ENCODE peak calls at places on chromosomes 7 and 10, in six cellular contexts. Y is HCT116, A is A549, N is SK-N-SH, S is HL-60, U is HepG2. Z is an unnamed sample.

GRCh38 chr7:44293561-44294324 is 31.7 kb downstream of the CAMK2B start:
- DNase-seq in Y (no peak), A (no peak), N (no peak), S (no peak), U (no peak), Z (no peak)

GRCh38 chr7:20508109-20508508 is 107.4 kb upstream of the ABCB5 start:
- DNase-seq in Y (no peak), A (no peak), N (no peak), S (peak; percentile 55), U (no peak), Z (no peak)

GRCh38 chr7:126119981-126120380 is 1132.8 kb downstream of the GRM8 start:
- DNase-seq in Y (no peak), A (no peak), N (no peak), S (no peak), U (no peak), Z (no peak)

GRCh38 chr7:29843738-29844137 is 37.4 kb downstream of the WIPF3 start:
- DNase-seq in Y (no peak), A (no peak), N (no peak), S (no peak), U (no peak), Z (no peak)

GRCh38 chr10:33808475-33808874 is 474.0 kb upstream of the NRP1 start:
- DNase-seq in Y (no peak), A (no peak), N (no peak), S (no peak), U (no peak), Z (no peak)

GRCh38 chr7:157710396-157710795 is 373.6 kb downstream of the DNAJB6 start:
- DNase-seq in Y (no peak), A (no peak), N (no peak), S (no peak), U (no peak), Z (no peak)

GRCh38 chr10:28327494-28327886 is 24.6 kb upstream of the MPP7 start:
- DNase-seq in Y (no peak), A (no peak), N (no peak), S (no peak), U (no peak), Z (no peak)

GRCh38 chr10:122336332-122336731 is 38.2 kb upstream of the PLEKHA1 start:
- DNase-seq in Y (no peak), A (no peak), N (no peak), S (no peak), U (no peak), Z (no peak)

GRCh38 chr7:130393799-130394411 is 13.6 kb downstream of the CPA1 start:
- DNase-seq in Y (no peak), A (no peak), N (no peak), S (no peak), U (no peak), Z (no peak)

GRCh38 chr7:99499356-99499712 is 747 bp downstream of the ZNF394 start:
- DNase-seq in Y (no peak), A (peak; percentile 30), N (no peak), S (peak; percentile 59), U (no peak), Z (no peak)

GRCh38 chr7:15972767-15973362 is 286.4 kb upstream of the MEOX2 start:
- DNase-seq in Y (no peak), A (no peak), N (no peak), S (no peak), U (no peak), Z (no peak)

GRCh38 chr10:108877130-108877529 is 1046.2 kb downstream of the XPNPEP1 start:
- DNase-seq in Y (no peak), A (no peak), N (peak; percentile 34), S (no peak), U (no peak), Z (no peak)

GRCh38 chr10:81018898-81019890 is 481.5 kb downstream of the SH2D4B start:
- DNase-seq in Y (peak; percentile 31), A (peak; percentile 20), N (peak; percentile 42), S (peak; percentile 17), U (peak; percentile 49), Z (peak; percentile 25)

GRCh38 chr7:71636329-71636728 is 504.4 kb downstream of the GALNT17 start:
- DNase-seq in Y (no peak), A (no peak), N (no peak), S (no peak), U (no peak), Z (no peak)

DNA sequence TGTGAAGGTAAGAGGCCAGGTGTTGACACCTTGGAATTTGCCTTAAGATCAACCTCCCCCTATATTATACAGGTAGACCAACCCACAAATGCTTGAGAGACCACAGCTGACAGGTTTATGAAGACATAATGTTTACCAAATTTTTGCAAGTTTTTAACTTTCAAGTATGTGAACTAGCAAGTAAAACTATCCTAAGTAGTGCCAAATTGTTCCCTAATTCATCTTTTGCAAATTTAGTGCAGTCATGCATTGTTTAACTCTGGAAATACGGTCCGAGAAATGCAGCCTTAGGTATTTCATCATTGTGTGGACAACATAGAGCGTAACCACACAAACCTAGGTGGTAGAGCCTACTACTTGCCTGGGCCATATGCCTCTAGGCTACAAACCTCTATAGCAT is 10.7 kb downstream of the UPP1 start:
- DNase-seq in Y (no peak), A (no peak), N (no peak), S (no peak), U (no peak), Z (no peak)
- TF ChIP-seq REST in Y (no peak), A (no peak), N (no peak), S (no peak), U (no peak), Z (no peak)

GRCh38 chr10:118343115-118343514 is 991 bp upstream of the FAM204A start:
- DNase-seq in Y (no peak), A (peak; percentile 5), N (no peak), S (no peak), U (no peak), Z (no peak)
- TF ChIP-seq REST in Y (no peak), A (no peak), N (no peak), S (no peak), U (no peak), Z (no peak)

DNA sequence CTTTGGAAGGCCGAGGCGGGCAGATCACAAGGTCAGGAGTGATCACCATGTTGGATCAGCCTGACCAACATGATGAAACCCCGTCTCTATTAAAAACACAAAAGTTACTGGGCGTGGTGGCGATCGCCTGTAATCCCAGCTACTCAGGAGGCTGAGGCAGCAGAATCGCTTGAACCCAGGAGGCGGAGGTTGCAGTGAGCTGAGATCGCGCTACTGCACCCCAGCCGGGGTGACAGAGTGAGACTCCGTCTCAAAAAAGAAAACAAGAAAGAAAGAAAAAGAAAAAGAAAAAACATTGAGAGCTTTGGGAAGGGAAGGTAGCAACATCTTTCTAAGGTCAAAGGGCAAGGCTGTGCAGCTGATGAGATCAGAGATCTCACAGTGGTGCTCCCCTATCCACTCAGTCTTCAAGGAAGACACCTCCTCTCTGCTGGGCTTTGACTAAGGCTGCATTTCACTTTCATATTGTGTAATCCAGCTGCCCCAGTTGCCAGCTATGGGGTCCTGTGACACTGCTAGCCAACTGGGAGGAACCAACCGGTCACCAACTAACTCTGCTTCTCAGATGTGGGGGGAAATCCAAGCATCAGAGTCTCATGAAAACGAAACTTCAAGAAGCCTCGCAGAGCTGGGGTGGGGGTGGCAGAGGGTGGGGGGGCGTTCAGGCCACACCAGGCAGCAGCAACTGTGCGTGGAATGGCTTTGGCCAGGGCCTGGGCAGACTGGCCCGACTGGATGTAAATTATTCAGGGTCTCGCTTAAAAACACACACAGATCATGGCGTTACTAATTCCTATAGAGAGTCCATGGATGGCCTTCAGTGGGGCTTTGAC is 1.5 kb downstream of the IL15RA start:
- DNase-seq in Y (no peak), A (no peak), N (no peak), S (no peak), U (no peak), Z (no peak)
- TF ChIP-seq REST in Y (no peak), A (no peak), N (no peak), S (no peak), U (no peak), Z (no peak)

DNA sequence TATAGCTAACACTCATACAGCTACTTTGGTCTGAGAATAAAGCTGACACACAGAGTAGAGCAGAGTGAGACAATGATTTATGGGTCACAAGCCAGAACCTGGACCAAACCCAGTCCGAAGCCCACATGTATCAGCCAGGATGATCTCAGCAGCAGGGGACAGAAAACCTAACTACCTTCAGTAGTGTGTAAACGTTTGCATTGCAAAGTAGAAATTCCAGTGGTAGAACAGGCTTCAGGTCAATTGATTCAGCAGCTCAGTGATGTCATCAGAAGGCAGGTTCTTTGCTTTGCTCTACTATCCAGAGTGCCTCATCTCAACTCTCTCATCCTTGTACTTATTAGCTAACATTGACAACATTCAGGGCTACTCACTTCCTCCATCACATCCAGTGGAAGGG is 62.5 kb upstream of the PALS2 start:
- DNase-seq in Y (no peak), A (no peak), N (no peak), S (no peak), U (no peak), Z (no peak)
- TF ChIP-seq REST in Y (no peak), A (no peak), N (no peak), S (no peak), U (no peak), Z (no peak)

GRCh38 chr10:6494934-6495592 is 85.0 kb downstream of the PRKCQ start:
- DNase-seq in Y (no peak), A (no peak), N (no peak), S (no peak), U (no peak), Z (no peak)

GRCh38 chr10:6492896-6493295 is 87.2 kb downstream of the PRKCQ start:
- DNase-seq in Y (no peak), A (no peak), N (no peak), S (no peak), U (no peak), Z (no peak)

GRCh38 chr10:6494452-6494839 is 85.6 kb downstream of the PRKCQ start:
- DNase-seq in Y (no peak), A (no peak), N (no peak), S (no peak), U (no peak), Z (no peak)

GRCh38 chr10:6491841-6492609 is 88.1 kb downstream of the PRKCQ start:
- DNase-seq in Y (no peak), A (no peak), N (no peak), S (no peak), U (no peak), Z (no peak)

DNA sequence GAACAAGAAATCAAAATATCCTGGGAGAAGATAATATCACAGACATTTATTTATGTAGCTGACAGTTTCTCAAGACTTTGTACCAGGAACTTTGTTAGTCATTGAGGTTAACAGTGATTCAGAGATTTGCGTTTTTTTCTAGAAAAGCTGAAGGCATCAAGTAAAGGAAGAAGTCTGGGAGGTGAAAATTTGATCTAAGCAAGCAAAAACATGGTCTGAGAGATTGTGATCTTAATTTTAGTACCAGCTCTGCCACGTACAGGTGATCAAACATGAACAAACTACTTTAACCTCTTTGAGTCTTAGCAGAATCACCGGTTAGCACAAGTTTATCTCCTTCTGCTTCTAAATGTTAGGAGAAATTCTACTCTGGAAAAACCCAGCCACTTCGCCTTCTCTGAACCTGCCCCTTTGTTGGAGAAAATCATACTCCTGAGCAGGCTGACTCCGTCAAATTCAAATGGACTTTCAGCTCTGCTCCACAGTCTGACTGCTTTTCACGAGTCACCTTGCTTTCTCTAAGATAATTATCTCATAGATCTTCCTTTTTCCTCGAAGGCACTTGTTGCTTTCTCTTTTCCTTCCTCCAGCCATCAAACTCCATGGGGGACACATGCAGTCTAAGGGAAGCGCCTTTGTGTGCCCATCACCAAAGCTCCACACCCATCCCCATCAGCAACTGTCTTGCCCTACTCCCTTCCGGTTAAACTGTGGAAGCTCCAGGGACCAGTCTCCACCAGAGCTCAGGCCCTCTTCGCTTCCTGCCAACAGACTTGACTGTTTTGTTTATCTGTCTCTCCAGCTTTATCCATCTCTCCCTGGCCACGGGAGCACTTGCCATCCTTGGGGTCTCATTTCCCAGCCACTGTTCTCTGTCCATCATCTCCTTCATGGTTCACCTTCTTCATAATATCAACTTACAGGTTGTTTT is 86.3 kb downstream of the PRKCQ start:
- DNase-seq in Y (no peak), A (no peak), N (no peak), S (no peak), U (no peak), Z (no peak)
- TF ChIP-seq REST in Y (no peak), A (no peak), N (no peak), S (no peak), U (no peak), Z (no peak)